ENCODE peak calls at places on chromosome 1, in five cellular contexts. B is activated CD4-positive, alpha-beta T cell treated with anti-CD3 and anti-CD28 coated beads, Interleukin-2, amount 10 ng/mL, durations not matched to agents 24 days and 14 days; N is EL; A is anterior cingulate cortex; I is activated CD8-positive, alpha-beta memory T cell treated with anti-CD3 and anti-CD28 coated beads for 4 hours. Z is an unnamed sample.

GRCh38 chr1:90731382-90732050 is 14.4 kb upstream of the BARHL2 start:
- DNase-seq in A (no peak), B (no peak), I (no peak), N (no peak), Z (no peak)

GRCh38 chr1:109263234-109263596 is 13.9 kb downstream of the CELSR2 start:
- DNase-seq in I (no peak), B (no peak), A (no peak), N (no peak), Z (no peak)

GRCh38 chr1:86933562-86934377 is 19.3 kb downstream of the HS2ST1 start:
- DNase-seq in I (no peak), B (no peak), A (no peak), N (no peak), Z (no peak)

GRCh38 chr1:58966917-58967733 is 183.3 kb upstream of the JUN start:
- DNase-seq in A (no peak), B (no peak), I (no peak), N (no peak), Z (no peak)

GRCh38 chr1:184882649-184883303 is 91.5 kb downstream of the NIBAN1 start:
- DNase-seq in B (no peak), N (no peak), I (no peak), A (no peak), Z (peak; percentile 65)

GRCh38 chr1:239169276-239169675 is 217.1 kb upstream of the CHRM3 start:
- DNase-seq in N (no peak), B (no peak), I (no peak), A (no peak), Z (no peak)

GRCh38 chr1:40185951-40186864 is 25.0 kb downstream of the RLF start:
- DNase-seq in A (peak; percentile 27), N (peak; percentile 76), B (peak; percentile 82), I (peak; percentile 18), Z (no peak)

GRCh38 chr1:26171084-26172072 is at the start of gene ZNF593OS:
- DNase-seq in I (no peak), N (no peak), A (no peak), B (no peak), Z (no peak)

GRCh38 chr1:32897082-32898049 is 3.8 kb downstream of the TMEM54 start:
- DNase-seq in A (no peak), N (no peak), I (no peak), B (no peak), Z (no peak)